ENCODE peak calls at places on chromosomes 12 and 14, in four cellular contexts. C is NCI-H1694, O is NCI-H1092 treated with DMSO at 0.1 percent for 48 hours, Q is lung. S is an unnamed sample.

GRCh38 chr14:63960926-63961567 is 108.2 kb downstream of the SYNE2 start:
- DNase-seq in C (no peak), O (no peak), Q (no peak), S (no peak)

GRCh38 chr12:53695148-53696138 is 19.6 kb upstream of the ATP5MC2 start:
- DNase-seq in C (no peak), O (peak), Q (no peak), S (peak)

GRCh38 chr12:81274619-81275018 is 196.7 kb downstream of the ACSS3 start:
- DNase-seq in C (no peak), O (no peak), Q (no peak), S (no peak)

GRCh38 chr12:30806989-30807694 is 52.4 kb upstream of the CAPRIN2 start:
- DNase-seq in C (peak), O (peak), Q (no peak), S (peak)

GRCh38 chr12:122860052-122860853 is 25.0 kb downstream of the HIP1R start:
- DNase-seq in C (peak), O (peak), Q (peak), S (peak)

GRCh38 chr12:46556820-46557524 is 184.4 kb upstream of the SLC38A2 start:
- DNase-seq in C (no peak), O (no peak), Q (no peak), S (no peak)

GRCh38 chr14:74333909-74334308 is 14.4 kb upstream of the VRTN start:
- DNase-seq in C (no peak), O (no peak), Q (no peak), S (no peak)

GRCh38 chr14:65100905-65101541 is 1.3 kb downstream of the MAX start:
- DNase-seq in C (no peak), O (no peak), Q (no peak), S (no peak)

GRCh38 chr12:128424931-128425431 is 158.0 kb downstream of the TMEM132C start:
- DNase-seq in C (no peak), O (no peak), Q (no peak), S (no peak)

GRCh38 chr14:50452979-50453705 is 56.5 kb upstream of the CDKL1 start:
- DNase-seq in C (no peak), O (no peak), Q (no peak), S (no peak)

GRCh38 chr14:24062216-24062980 is 9.0 kb upstream of the CPNE6 start:
- DNase-seq in C (no peak), O (no peak), Q (no peak), S (no peak)

GRCh38 chr12:130300090-130300489 is 37.6 kb upstream of the PIWIL1 start:
- DNase-seq in C (no peak), O (no peak), Q (no peak), S (no peak)

GRCh38 chr14:102822311-102822863 is 45.1 kb downstream of the TRAF3 start:
- DNase-seq in C (no peak), O (no peak), Q (no peak), S (no peak)

GRCh38 chr14:99737956-99738667 is 54.0 kb downstream of the CYP46A1 start:
- DNase-seq in C (no peak), O (no peak), Q (no peak), S (no peak)

GRCh38 chr14:53979747-53980642 is 23.4 kb upstream of the BMP4 start:
- DNase-seq in C (no peak), O (no peak), Q (no peak), S (no peak)

GRCh38 chr14:90427848-90428426 is 31.1 kb downstream of the CALM1 start:
- DNase-seq in C (no peak), O (no peak), Q (no peak), S (no peak)

GRCh38 chr12:26340649-26341048 is 145.3 kb downstream of the SSPN start:
- DNase-seq in C (no peak), O (no peak), Q (no peak), S (peak)

GRCh38 chr12:79217306-79217705 is 352.7 kb downstream of the SYT1 start:
- DNase-seq in C (no peak), O (no peak), Q (no peak), S (no peak)

S was measured in A673.